ENCODE peak calls at places on chromosomes 12 and 14, in eight cellular contexts. R is GM23248; E is activated T-helper 1 cell treated with anti-CD3 and anti-CD28 coated beads, Interleukin-12 subunit alpha, Interleukin-12 subunit beta, Interleukin-2, Interleukin-4 antibody, amounts not matched to agents 30 ng/mL and 10 ng/mL and 1 ng/mL, durations not matched to agents 14 hours and 24 hours and 36 hours; K is choroid plexus epithelial cell; M is SIG-M5; L is NCI-H1105 treated with DMSO at 0.1 percent for 48 hours; W is H4; Z is M059J. J is an unnamed sample.

GRCh38 chr12:468671-469389 is 9.1 kb downstream of the B4GALNT3 start:
- DNase-seq in R (no peak), E (no peak), K (no peak), M (no peak), L (no peak), W (peak; percentile 94), Z (peak; percentile 78), J (peak; percentile 29)

GRCh38 chr14:32998433-32998832 is 59.8 kb downstream of the NPAS3 start:
- DNase-seq in R (peak; percentile 54), E (no peak), K (peak; percentile 63), M (no peak), L (no peak), W (peak; percentile 14), Z (peak; percentile 38), J (peak; percentile 43)

GRCh38 chr14:105863296-105864108 is 337.1 kb downstream of the TMEM121 start:
- DNase-seq in R (no peak), E (no peak), K (no peak), M (no peak), L (no peak), W (no peak), Z (no peak), J (no peak)

GRCh38 chr12:6277982-6278438 is 32.5 kb upstream of the PLEKHG6 start:
- DNase-seq in R (no peak), E (peak; percentile 11), K (no peak), M (no peak), L (no peak), W (no peak), Z (no peak), J (peak; percentile 69)

GRCh38 chr14:96597680-96598079 is 95.5 kb downstream of the PAPOLA start:
- DNase-seq in R (no peak), E (no peak), K (no peak), M (no peak), L (no peak), W (no peak), Z (no peak), J (no peak)

GRCh38 chr14:51652168-51653095 is 722 bp downstream of the FRMD6 start:
- DNase-seq in R (peak; percentile 60), E (no peak), K (no peak), M (no peak), L (peak; percentile 60), W (no peak), Z (peak; percentile 33), J (peak; percentile 26)

GRCh38 chr14:31787377-31787776 is 226.2 kb downstream of the NUBPL start:
- DNase-seq in R (peak; percentile 36), E (no peak), K (peak; percentile 38), M (no peak), L (no peak), W (peak; percentile 14), Z (peak; percentile 5), J (peak; percentile 57)

GRCh38 chr12:58030566-58031279 is 89.4 kb downstream of the ATP23 start:
- DNase-seq in R (peak; percentile 82), E (no peak), K (peak; percentile 11), M (no peak), L (no peak), W (no peak), Z (peak; percentile 97), J (peak; percentile 83)

GRCh38 chr12:19867151-19867550 is 427.9 kb downstream of the AEBP2 start:
- DNase-seq in R (peak; percentile 39), E (no peak), K (no peak), M (no peak), L (no peak), W (no peak), Z (no peak), J (no peak)

J was measured in PC-3.